ENCODE peak calls at places on chromosomes 7 and 10, in five cellular contexts. U is posterior cingulate gyrus; B is bronchial epithelial cell; J is fibroblast of lung; R is CD8-positive, alpha-beta memory T cell. H is an unnamed sample.

GRCh38 chr10:84244651-84245270 is at the start of gene RGR:
- DNase-seq in B (no peak), J (no peak), R (no peak), U (peak), H (no peak)

GRCh38 chr10:7563368-7563767 is 103.4 kb downstream of the ITIH5 start:
- DNase-seq in B (no peak), U (no peak), J (peak), R (no peak), H (no peak)

GRCh38 chr10:103711351-103711994 is 143.9 kb downstream of the SH3PXD2A start:
- DNase-seq in B (no peak), R (no peak), U (no peak), J (no peak), H (no peak)

GRCh38 chr7:71077743-71078476 is 54.0 kb upstream of the GALNT17 start:
- DNase-seq in J (no peak), U (no peak), R (no peak), B (no peak), H (no peak)

GRCh38 chr10:6134099-6134880 is 45.5 kb downstream of the RBM17 start:
- DNase-seq in U (no peak), R (no peak), J (no peak), B (no peak), H (no peak)

GRCh38 chr10:90087197-90088007 is 386.0 kb downstream of the KIF20B start:
- DNase-seq in J (peak), B (peak), R (no peak), U (no peak), H (peak)

GRCh38 chr10:70433581-70434280 is 7.8 kb downstream of the NODAL start:
- DNase-seq in U (no peak), R (no peak), J (no peak), B (no peak), H (no peak)

GRCh38 chr7:47885309-47886000 is 62.8 kb downstream of the PKD1L1 start:
- DNase-seq in R (no peak), U (no peak), B (no peak), J (no peak), H (no peak)

GRCh38 chr10:72697711-72698110 is 5.8 kb downstream of the MCU start:
- DNase-seq in B (no peak), J (no peak), R (no peak), U (no peak), H (no peak)

GRCh38 chr7:93165447-93165846 is 17.3 kb upstream of the SAMD9L start:
- DNase-seq in U (no peak), R (peak), J (peak), B (no peak), H (no peak)

GRCh38 chr7:20270867-20271266 is 53.7 kb upstream of the MACC1 start:
- DNase-seq in U (no peak), J (no peak), R (no peak), B (no peak), H (no peak)

GRCh38 chr7:132206594-132206993 is 369.7 kb downstream of the PLXNA4 start:
- DNase-seq in J (no peak), R (no peak), U (no peak), B (no peak), H (no peak)

GRCh38 chr10:70743430-70743788 is 41.8 kb downstream of the TBATA start:
- DNase-seq in R (no peak), J (no peak), U (no peak), B (no peak), H (no peak)

GRCh38 chr10:15344256-15344875 is 26.7 kb downstream of the FAM171A1 start:
- DNase-seq in J (no peak), B (no peak), U (no peak), R (no peak), H (no peak)

GRCh38 chr10:43854042-43854441 is 205.4 kb upstream of the ZNF32 start:
- DNase-seq in J (peak), R (no peak), B (no peak), U (no peak), H (peak)

GRCh38 chr7:137590686-137591255 is 247.2 kb upstream of the PTN start:
- DNase-seq in U (no peak), R (no peak), J (no peak), B (no peak), H (no peak)

GRCh38 chr7:130349911-130350782 is 5.5 kb downstream of the CPA5 start:
- DNase-seq in U (no peak), R (no peak), B (no peak), J (peak), H (no peak)

GRCh38 chr7:27606270-27607209 is 56.1 kb downstream of the HIBADH start:
- DNase-seq in R (no peak), J (peak), U (no peak), B (peak), H (no peak)

GRCh38 chr10:35423505-35424306 is 87.4 kb downstream of the CCNY start:
- DNase-seq in B (peak), U (no peak), R (no peak), J (no peak), H (peak)

GRCh38 chr10:112275512-112276245 is 7.5 kb upstream of the TECTB start:
- DNase-seq in J (no peak), R (no peak), U (no peak), B (peak), H (no peak)

GRCh38 chr10:32190890-32191491 is 134.8 kb upstream of the KIF5B start:
- DNase-seq in R (peak), J (peak), B (peak), U (no peak), H (no peak)

GRCh38 chr7:102404005-102404861 is 8.1 kb downstream of the PRKRIP1 start:
- DNase-seq in B (peak), J (peak), U (no peak), R (peak), H (peak)

GRCh38 chr10:69241575-69241974 is 21.4 kb downstream of the HKDC1 start:
- DNase-seq in J (peak), U (no peak), B (no peak), R (no peak), H (no peak)

GRCh38 chr7:116669769-116670168 is 2.2 kb upstream of the MET start:
- DNase-seq in B (no peak), J (no peak), R (no peak), U (no peak), H (no peak)

GRCh38 chr10:96618648-96619047 is 31.8 kb upstream of the TM9SF3 start:
- DNase-seq in B (no peak), R (no peak), J (peak), U (peak), H (no peak)

GRCh38 chr10:72425133-72425532 is 70.4 kb upstream of the DNAJB12 start:
- DNase-seq in R (no peak), J (peak), U (no peak), B (no peak), H (no peak)

GRCh38 chr10:113538131-113538530 is 14.7 kb upstream of the HABP2 start:
- DNase-seq in J (no peak), U (no peak), R (no peak), B (no peak), H (no peak)

GRCh38 chr7:55109384-55110167 is 90.8 kb downstream of the EGFR start:
- DNase-seq in B (peak), J (peak), R (no peak), U (no peak), H (no peak)

GRCh38 chr7:99525713-99526440 is 21.4 kb downstream of the ZKSCAN5 start:
- DNase-seq in J (peak), B (peak), U (no peak), R (no peak), H (no peak)

H was measured in amniotic stem cell.